ENCODE peak calls at places on chromosomes 2 and 18, in ten cellular contexts. A is GM13976, I is heart right ventricle, T is heart left ventricle, Y is neural progenitor cell, U is left ventricle myocardium inferior, D is glutamatergic neuron, J is fibroblast of mammary gland, V is adrenal gland, M is A549. B is an unnamed sample.

GRCh38 chr2:128573116-128573515 is 254.4 kb upstream of the HS6ST1 start:
- DNase-seq in A (no peak), I (no peak), T (no peak), Y (no peak), U (no peak), D (no peak), J (no peak), V (no peak), M (no peak), B (no peak)

GRCh38 chr2:2573658-2574293 is 242.7 kb upstream of the MYT1L start:
- DNase-seq in A (no peak), I (no peak), T (no peak), Y (no peak), U (no peak), D (no peak), J (peak), V (no peak), M (peak), B (peak)

GRCh38 chr2:217106650-217107014 is 246.8 kb upstream of the TNP1 start:
- DNase-seq in A (no peak), I (no peak), T (no peak), Y (peak), U (no peak), D (no peak), J (peak), V (no peak), M (peak), B (peak)

GRCh38 chr2:207819021-207819687 is 49.4 kb upstream of the FZD5 start:
- DNase-seq in A (no peak), I (no peak), T (no peak), Y (no peak), U (no peak), D (no peak), J (no peak), V (no peak), M (no peak), B (no peak)

GRCh38 chr2:236754234-236754924 is 184.8 kb downstream of the ACKR3 start:
- DNase-seq in A (no peak), I (no peak), T (no peak), Y (peak), U (no peak), D (no peak), J (no peak), V (no peak), M (no peak), B (no peak)

GRCh38 chr2:127661949-127662510 is 13.3 kb downstream of the LIMS2 start:
- DNase-seq in A (no peak), I (peak), T (peak), Y (no peak), U (no peak), D (no peak), J (peak), V (peak), M (no peak), B (no peak)

GRCh38 chr2:71282493-71282892 is 49.1 kb upstream of the ZNF638 start:
- DNase-seq in A (no peak), I (no peak), T (no peak), Y (no peak), U (no peak), D (no peak), J (peak), V (no peak), M (peak), B (peak)

GRCh38 chr18:136433-136832 is 21.9 kb upstream of the USP14 start:
- DNase-seq in A (no peak), I (no peak), T (no peak), Y (no peak), U (no peak), D (no peak), J (no peak), V (no peak), M (peak), B (no peak)

GRCh38 chr2:49154140-49154539 is at the start of gene FSHR:
- DNase-seq in A (no peak), I (no peak), T (no peak), Y (no peak), U (no peak), D (no peak), J (no peak), V (no peak), M (no peak), B (no peak)

GRCh38 chr2:69469784-69470183 is 32.5 kb upstream of the NFU1 start:
- DNase-seq in A (no peak), I (no peak), T (no peak), Y (no peak), U (no peak), D (no peak), J (no peak), V (no peak), M (no peak), B (no peak)

GRCh38 chr2:20410556-20411277 is 36.2 kb upstream of the RHOB start:
- DNase-seq in A (no peak), I (no peak), T (no peak), Y (no peak), U (no peak), D (no peak), J (no peak), V (no peak), M (no peak), B (no peak)

GRCh38 chr2:143681006-143681405 is 551.8 kb downstream of the ARHGAP15 start:
- DNase-seq in A (no peak), I (no peak), T (no peak), Y (no peak), U (no peak), D (no peak), J (no peak), V (no peak), M (no peak), B (no peak)

GRCh38 chr2:220703279-220703678 is 868.8 kb downstream of the EPHA4 start:
- DNase-seq in A (no peak), I (no peak), T (no peak), Y (peak), U (no peak), D (no peak), J (no peak), V (no peak), M (no peak), B (peak)

GRCh38 chr2:205745661-205746407 is 63.5 kb downstream of the NRP2 start:
- DNase-seq in A (no peak), I (no peak), T (no peak), Y (no peak), U (no peak), D (no peak), J (no peak), V (no peak), M (no peak), B (no peak)

GRCh38 chr18:60469396-60469795 is 96.8 kb upstream of the MC4R start:
- DNase-seq in A (no peak), I (no peak), T (no peak), Y (no peak), U (no peak), D (no peak), J (no peak), V (no peak), M (no peak), B (no peak)

GRCh38 chr2:240589850-240590525 is 3.5 kb downstream of the CAPN10 start:
- DNase-seq in A (no peak), I (peak), T (peak), Y (no peak), U (peak), D (no peak), J (no peak), V (no peak), M (no peak), B (no peak)

GRCh38 chr2:197297262-197297661 is 13.3 kb downstream of the ANKRD44 start:
- DNase-seq in A (no peak), I (no peak), T (no peak), Y (no peak), U (no peak), D (no peak), J (no peak), V (no peak), M (no peak), B (no peak)

GRCh38 chr2:144350151-144350802 is 169.6 kb downstream of the ZEB2 start:
- DNase-seq in A (no peak), I (no peak), T (no peak), Y (peak), U (no peak), D (no peak), J (peak), V (no peak), M (peak), B (no peak)

GRCh38 chr2:1088192-1088860 is 137.7 kb downstream of the SNTG2 start:
- DNase-seq in A (no peak), I (no peak), T (no peak), Y (no peak), U (no peak), D (no peak), J (no peak), V (no peak), M (no peak), B (peak)

GRCh38 chr18:79542876-79543750 is 136.5 kb upstream of the CTDP1 start:
- DNase-seq in A (no peak), I (no peak), T (peak), Y (no peak), U (peak), D (peak), J (no peak), V (no peak), M (no peak), B (no peak)

GRCh38 chr2:158967114-158967730 is 1.2 kb upstream of the TANC1 start:
- DNase-seq in A (no peak), I (no peak), T (no peak), Y (no peak), U (peak), D (no peak), J (no peak), V (peak), M (no peak), B (no peak)

GRCh38 chr2:141900826-141901225 is 230.0 kb downstream of the LRP1B start:
- DNase-seq in A (no peak), I (no peak), T (no peak), Y (no peak), U (no peak), D (no peak), J (no peak), V (no peak), M (no peak), B (no peak)

GRCh38 chr2:54888146-54888545 is 162.1 kb downstream of the RTN4 start:
- DNase-seq in A (no peak), I (no peak), T (no peak), Y (no peak), U (no peak), D (no peak), J (no peak), V (no peak), M (no peak), B (no peak)

GRCh38 chr18:57533399-57533884 is 53.1 kb downstream of the FECH start:
- DNase-seq in A (no peak), I (no peak), T (no peak), Y (peak), U (no peak), D (no peak), J (peak), V (peak), M (no peak), B (peak)

GRCh38 chr2:105843797-105844374 is 99.2 kb downstream of the NCK2 start:
- DNase-seq in A (no peak), I (no peak), T (no peak), Y (no peak), U (no peak), D (no peak), J (no peak), V (no peak), M (no peak), B (no peak)

GRCh38 chr2:129337076-129337475 is 642.4 kb upstream of the RAB6C start:
- DNase-seq in A (no peak), I (no peak), T (no peak), Y (no peak), U (no peak), D (no peak), J (no peak), V (no peak), M (no peak), B (no peak)

GRCh38 chr2:241036397-241036963 is 38.1 kb downstream of the SNED1 start:
- DNase-seq in A (peak), I (no peak), T (no peak), Y (peak), U (no peak), D (no peak), J (peak), V (no peak), M (no peak), B (no peak)

GRCh38 chr2:80396276-80396675 is 91.7 kb upstream of the LRRTM1 start:
- DNase-seq in A (no peak), I (no peak), T (no peak), Y (peak), U (no peak), D (no peak), J (no peak), V (no peak), M (no peak), B (no peak)

GRCh38 chr2:174442546-174443510 is 44.0 kb downstream of the GPR155 start:
- DNase-seq in A (no peak), I (no peak), T (no peak), Y (peak), U (no peak), D (no peak), J (peak), V (peak), M (peak), B (peak)
- TF ChIP-seq CTCF in A (no peak), I (no peak), T (no peak), Y (no peak), U (no peak), D (no peak), J (no peak), V (no peak), M (peak), B (no peak)

DNA sequence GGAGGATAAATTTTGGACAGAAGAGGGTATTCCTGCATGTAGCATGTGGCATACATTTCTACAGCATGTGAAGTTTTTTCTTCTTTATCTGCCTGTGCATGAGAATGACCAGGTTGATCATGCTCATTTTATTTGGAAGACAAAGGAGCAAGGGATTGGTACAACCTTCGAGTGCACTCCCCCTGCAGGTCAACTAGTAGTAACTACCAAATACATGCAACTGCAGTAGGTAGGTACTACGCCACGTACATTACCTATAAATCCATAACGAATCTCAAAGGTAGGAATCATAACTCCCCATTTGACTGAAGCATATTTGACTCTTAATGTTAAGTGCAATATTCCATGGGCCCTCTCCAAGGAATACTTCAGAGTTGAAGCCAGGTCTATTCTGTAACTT is 763.9 kb downstream of the TSN start:
- DNase-seq in A (no peak), I (no peak), T (no peak), Y (peak), U (no peak), D (no peak), J (peak), V (no peak), M (peak), B (no peak)
- TF ChIP-seq CTCF in A (no peak), I (no peak), T (no peak), Y (peak), U (peak), D (peak), J (peak), V (no peak), M (peak), B (peak)

DNA sequence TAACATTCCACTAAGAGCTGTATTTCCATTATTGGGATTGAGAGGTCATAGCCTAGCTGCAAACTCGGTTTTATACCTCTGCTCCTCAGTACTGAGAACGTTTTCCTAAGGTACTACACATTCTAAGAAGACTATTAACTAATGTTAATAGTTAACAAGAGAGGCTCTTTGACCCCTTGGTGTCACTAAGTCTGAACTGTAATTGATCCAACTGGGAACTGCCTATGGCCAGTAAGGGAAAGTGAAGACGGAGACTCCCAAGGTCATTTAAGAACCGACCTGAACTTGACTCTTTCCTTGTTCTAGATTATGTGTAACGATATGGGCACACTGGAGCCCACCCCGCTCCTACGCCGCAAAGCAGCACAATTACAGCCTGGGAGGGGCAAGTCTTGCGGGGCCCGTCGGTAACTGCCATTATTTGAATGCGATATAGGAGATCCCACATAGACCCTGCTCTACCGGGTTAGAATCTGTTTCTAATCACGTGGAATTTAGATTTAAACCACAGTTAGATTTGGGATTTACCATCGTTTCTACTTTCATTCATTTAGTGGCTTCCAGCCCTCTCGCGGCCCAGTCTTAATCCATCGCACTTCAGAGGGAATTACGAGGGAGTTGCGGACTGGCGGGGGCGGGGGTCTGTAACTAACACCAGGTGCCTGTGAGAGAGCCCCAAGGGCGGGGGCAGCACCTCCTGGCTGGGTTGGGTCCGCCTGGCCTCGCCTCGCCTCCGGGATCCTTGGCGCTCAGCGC is 84.1 kb upstream of the EPB41L3 start:
- DNase-seq in A (no peak), I (no peak), T (no peak), Y (no peak), U (no peak), D (no peak), J (no peak), V (no peak), M (no peak), B (no peak)
- TF ChIP-seq CTCF in A (no peak), I (no peak), T (no peak), Y (no peak), U (no peak), D (no peak), J (no peak), V (no peak), M (no peak), B (no peak)

GRCh38 chr2:177281400-177282021 is 17.0 kb upstream of the NFE2L2 start:
- DNase-seq in A (no peak), I (no peak), T (no peak), Y (no peak), U (no peak), D (no peak), J (no peak), V (no peak), M (no peak), B (no peak)

GRCh38 chr2:177282101-177282573 is 17.6 kb upstream of the NFE2L2 start:
- DNase-seq in A (no peak), I (peak), T (no peak), Y (no peak), U (peak), D (no peak), J (peak), V (no peak), M (no peak), B (peak)

GRCh38 chr2:177284531-177284930 is 20.0 kb upstream of the NFE2L2 start:
- DNase-seq in A (no peak), I (no peak), T (no peak), Y (peak), U (no peak), D (no peak), J (no peak), V (no peak), M (no peak), B (no peak)

GRCh38 chr2:177283871-177284270 is 19.3 kb upstream of the NFE2L2 start:
- DNase-seq in A (no peak), I (no peak), T (no peak), Y (no peak), U (no peak), D (no peak), J (no peak), V (no peak), M (no peak), B (no peak)

GRCh38 chr2:177282787-177283533 is 18.4 kb upstream of the NFE2L2 start:
- DNase-seq in A (no peak), I (no peak), T (no peak), Y (no peak), U (no peak), D (no peak), J (no peak), V (no peak), M (no peak), B (no peak)
- TF ChIP-seq CTCF in A (no peak), I (no peak), T (no peak), Y (no peak), U (no peak), D (no peak), J (no peak), V (no peak), M (no peak), B (no peak)

GRCh38 chr2:16940214-16940613 is 274.6 kb upstream of the CYRIA start:
- DNase-seq in A (no peak), I (no peak), T (no peak), Y (no peak), U (no peak), D (no peak), J (no peak), V (no peak), M (no peak), B (no peak)
- TF ChIP-seq CTCF in A (no peak), I (no peak), T (no peak), Y (no peak), U (no peak), D (no peak), J (no peak), V (no peak), M (no peak), B (no peak)